ENCODE peak calls at places on chromosomes 1 and 21, in five cellular contexts. V is lower lobe of right lung; Q is AG10803; Y is H7; T is stimulated activated naive CD8-positive, alpha-beta T cell treated with anti-CD3 and anti-CD28 coated beads, Interleukin-15, amount 100 ng/mL, for 72 hours. E is an unnamed sample.

GRCh38 chr1:99580451-99580850 is 65.5 kb upstream of the PALMD start:
- DNase-seq in V (no peak), T (no peak), Q (peak), Y (no peak), E (no peak)

GRCh38 chr1:206035027-206035426 is 11.3 kb upstream of the CTSE start:
- DNase-seq in V (no peak), Y (no peak), Q (no peak), T (no peak), E (no peak)

GRCh38 chr1:178938959-178939317 is 68.1 kb upstream of the ANGPTL1 start:
- DNase-seq in Q (peak), V (no peak), T (no peak), Y (peak), E (no peak)

GRCh38 chr1:228810855-228811654 is 75.8 kb downstream of the RHOU start:
- DNase-seq in T (no peak), Y (no peak), Q (no peak), V (no peak), E (no peak)

GRCh38 chr1:25504706-25505560 is 38.5 kb upstream of the LDLRAP1 start:
- DNase-seq in V (no peak), T (no peak), Q (peak), Y (no peak), E (no peak)

GRCh38 chr1:177915641-177916040 is 54.2 kb downstream of the SEC16B start:
- DNase-seq in Q (no peak), T (no peak), Y (no peak), V (no peak), E (no peak)

GRCh38 chr21:15857740-15858139 is 128.0 kb downstream of the USP25 start:
- DNase-seq in Q (no peak), Y (no peak), V (no peak), T (no peak), E (no peak)

GRCh38 chr21:42278750-42279149 is 36.5 kb downstream of the TFF3 start:
- DNase-seq in Y (no peak), V (no peak), Q (no peak), T (no peak), E (no peak)

E was measured in activated naive CD8-positive, alpha-beta T cell treated with anti-CD3 and anti-CD28 coated beads for 36 hours.